ENCODE peak calls at places on chromosome 20, in nine cellular contexts. Z is cardiac fibroblast, J is GM20000, W is glomerular endothelial cell, B is anterior cingulate cortex, A is H9, O is AG09319, X is fibroblast of lung, L is lower lobe of right lung. G is an unnamed sample.

GRCh38 chr20:61387961-61388360 is 135.9 kb downstream of the CDH4 start:
- DNase-seq in Z (no peak), J (no peak), W (no peak), B (no peak), A (no peak), O (no peak), X (no peak), L (no peak), G (no peak)

GRCh38 chr20:43467589-43467988 is 9.9 kb downstream of the SRSF6 start:
- DNase-seq in Z (no peak), J (no peak), W (no peak), B (no peak), A (no peak), O (no peak), X (no peak), L (no peak), G (no peak)

GRCh38 chr20:8082999-8083398 is 49.1 kb upstream of the PLCB1 start:
- DNase-seq in Z (peak; percentile 82), J (no peak), W (no peak), B (no peak), A (no peak), O (no peak), X (peak; percentile 88), L (no peak), G (peak; percentile 93)

GRCh38 chr20:50916934-50917333 is 14.3 kb downstream of the ADNP start:
- DNase-seq in Z (no peak), J (no peak), W (no peak), B (no peak), A (no peak), O (no peak), X (no peak), L (no peak), G (no peak)

GRCh38 chr20:9200620-9201019 is 131.7 kb downstream of the PLCB4 start:
- DNase-seq in Z (peak; percentile 43), J (no peak), W (no peak), B (no peak), A (no peak), O (no peak), X (peak; percentile 42), L (no peak), G (peak; percentile 59)

GRCh38 chr20:49037962-49038387 is 8.1 kb upstream of the CSE1L start:
- DNase-seq in Z (peak; percentile 6), J (no peak), W (no peak), B (no peak), A (no peak), O (no peak), X (no peak), L (no peak), G (no peak)

GRCh38 chr20:40668449-40669228 is 20.4 kb downstream of the MAFB start:
- DNase-seq in Z (no peak), J (no peak), W (no peak), B (no peak), A (no peak), O (no peak), X (no peak), L (no peak), G (peak; percentile 54)

GRCh38 chr20:64233725-64234124 is 21.8 kb upstream of the PCMTD2 start:
- DNase-seq in Z (no peak), J (no peak), W (no peak), B (no peak), A (no peak), O (no peak), X (no peak), L (peak; percentile 47), G (no peak)

GRCh38 chr20:62315773-62316172 is 13.0 kb downstream of the ADRM1 start:
- DNase-seq in Z (no peak), J (no peak), W (no peak), B (no peak), A (no peak), O (no peak), X (no peak), L (no peak), G (no peak)

G was measured in choroid plexus epithelial cell.